ENCODE peak calls at places on chromosomes 7 and 10, in seven cellular contexts. One of them, this sample, is unnamed.

GRCh38 chr7:102292813-102293798 is 6.4 kb downstream of the SH2B2 start:
- DNase-seq in GM12891: no peak
- DNase-seq in GM12865: no peak
- DNase-seq in NCI-H524 treated with DMSO at 0.1 percent for 48 hours: no peak
- DNase-seq in prostate gland: no peak
- DNase-seq in spleen: no peak
- DNase-seq in T-helper 1 cell: no peak
- DNase-seq in this sample: no peak

GRCh38 chr7:137146552-137146961 is 197.0 kb downstream of the PTN start:
- DNase-seq in T-helper 1 cell: no peak
- DNase-seq in GM12865: no peak
- DNase-seq in prostate gland: no peak
- DNase-seq in GM12891: no peak
- DNase-seq in NCI-H524 treated with DMSO at 0.1 percent for 48 hours: no peak
- DNase-seq in spleen: no peak
- DNase-seq in this sample: no peak

GRCh38 chr10:48670978-48671913 is 13.4 kb upstream of the WDFY4 start:
- DNase-seq in prostate gland: no peak
- DNase-seq in spleen: peak
- DNase-seq in NCI-H524 treated with DMSO at 0.1 percent for 48 hours: no peak
- DNase-seq in GM12865: peak
- DNase-seq in T-helper 1 cell: no peak
- DNase-seq in GM12891: peak
- DNase-seq in this sample: no peak

GRCh38 chr7:139741813-139742344 is 35.9 kb downstream of the HIPK2 start:
- DNase-seq in GM12891: no peak
- DNase-seq in GM12865: no peak
- DNase-seq in spleen: no peak
- DNase-seq in prostate gland: no peak
- DNase-seq in T-helper 1 cell: no peak
- DNase-seq in NCI-H524 treated with DMSO at 0.1 percent for 48 hours: no peak
- DNase-seq in this sample: no peak

GRCh38 chr10:90969148-90969547 is 48.3 kb upstream of the ANKRD1 start:
- DNase-seq in NCI-H524 treated with DMSO at 0.1 percent for 48 hours: no peak
- DNase-seq in GM12865: no peak
- DNase-seq in prostate gland: no peak
- DNase-seq in spleen: no peak
- DNase-seq in T-helper 1 cell: no peak
- DNase-seq in GM12891: no peak
- DNase-seq in this sample: no peak

GRCh38 chr7:95004618-95005282 is 97.4 kb downstream of the PPP1R9A start:
- DNase-seq in spleen: no peak
- DNase-seq in T-helper 1 cell: no peak
- DNase-seq in NCI-H524 treated with DMSO at 0.1 percent for 48 hours: peak
- DNase-seq in prostate gland: no peak
- DNase-seq in GM12891: no peak
- DNase-seq in GM12865: no peak
- DNase-seq in this sample: no peak

GRCh38 chr10:613217-613616 is 76.3 kb downstream of the DIP2C start:
- DNase-seq in T-helper 1 cell: no peak
- DNase-seq in GM12891: no peak
- DNase-seq in spleen: peak
- DNase-seq in prostate gland: peak
- DNase-seq in GM12865: no peak
- DNase-seq in NCI-H524 treated with DMSO at 0.1 percent for 48 hours: no peak
- DNase-seq in this sample: no peak

GRCh38 chr10:1643161-1643910 is 94.0 kb downstream of the ADARB2 start:
- DNase-seq in spleen: no peak
- DNase-seq in T-helper 1 cell: no peak
- DNase-seq in GM12865: peak
- DNase-seq in GM12891: peak
- DNase-seq in prostate gland: no peak
- DNase-seq in NCI-H524 treated with DMSO at 0.1 percent for 48 hours: no peak
- DNase-seq in this sample: no peak

GRCh38 chr7:102175423-102176170 is 111.1 kb upstream of the SH2B2 start:
- DNase-seq in GM12865: no peak
- DNase-seq in prostate gland: peak
- DNase-seq in T-helper 1 cell: no peak
- DNase-seq in NCI-H524 treated with DMSO at 0.1 percent for 48 hours: no peak
- DNase-seq in spleen: no peak
- DNase-seq in GM12891: no peak
- DNase-seq in this sample: no peak

GRCh38 chr7:28807396-28807994 is 150.6 kb downstream of the TRIL start:
- DNase-seq in prostate gland: no peak
- DNase-seq in GM12891: no peak
- DNase-seq in spleen: no peak
- DNase-seq in T-helper 1 cell: no peak
- DNase-seq in NCI-H524 treated with DMSO at 0.1 percent for 48 hours: no peak
- DNase-seq in GM12865: no peak
- DNase-seq in this sample: no peak

GRCh38 chr7:130037703-130038102 is 13.5 kb downstream of the ZC3HC1 start:
- DNase-seq in T-helper 1 cell: no peak
- DNase-seq in prostate gland: no peak
- DNase-seq in spleen: no peak
- DNase-seq in NCI-H524 treated with DMSO at 0.1 percent for 48 hours: no peak
- DNase-seq in GM12865: no peak
- DNase-seq in GM12891: no peak
- DNase-seq in this sample: no peak

GRCh38 chr7:16740996-16741395 is 12.6 kb upstream of the TSPAN13 start:
- DNase-seq in GM12891: no peak
- DNase-seq in T-helper 1 cell: no peak
- DNase-seq in prostate gland: no peak
- DNase-seq in spleen: no peak
- DNase-seq in NCI-H524 treated with DMSO at 0.1 percent for 48 hours: no peak
- DNase-seq in GM12865: no peak
- DNase-seq in this sample: no peak

GRCh38 chr10:72567884-72568283 is 58.0 kb downstream of the MICU1 start:
- DNase-seq in NCI-H524 treated with DMSO at 0.1 percent for 48 hours: no peak
- DNase-seq in prostate gland: no peak
- DNase-seq in GM12865: peak
- DNase-seq in spleen: no peak
- DNase-seq in T-helper 1 cell: no peak
- DNase-seq in GM12891: no peak
- DNase-seq in this sample: no peak

GRCh38 chr7:151793531-151793935 is 83.4 kb downstream of the PRKAG2 start:
- DNase-seq in prostate gland: no peak
- DNase-seq in NCI-H524 treated with DMSO at 0.1 percent for 48 hours: no peak
- DNase-seq in GM12891: no peak
- DNase-seq in T-helper 1 cell: no peak
- DNase-seq in GM12865: no peak
- DNase-seq in spleen: peak
- DNase-seq in this sample: no peak

GRCh38 chr10:122014652-122015248 is 25.8 kb downstream of the TACC2 start:
- DNase-seq in GM12865: no peak
- DNase-seq in NCI-H524 treated with DMSO at 0.1 percent for 48 hours: no peak
- DNase-seq in spleen: no peak
- DNase-seq in prostate gland: peak
- DNase-seq in GM12891: no peak
- DNase-seq in T-helper 1 cell: no peak
- DNase-seq in this sample: no peak

GRCh38 chr10:89695307-89695706 is 6.1 kb upstream of the KIF20B start:
- DNase-seq in prostate gland: no peak
- DNase-seq in GM12891: no peak
- DNase-seq in T-helper 1 cell: no peak
- DNase-seq in spleen: no peak
- DNase-seq in NCI-H524 treated with DMSO at 0.1 percent for 48 hours: no peak
- DNase-seq in GM12865: no peak
- DNase-seq in this sample: no peak

GRCh38 chr7:129514683-129515082 is 12.4 kb downstream of the SMKR1 start:
- DNase-seq in prostate gland: no peak
- DNase-seq in GM12891: no peak
- DNase-seq in spleen: no peak
- DNase-seq in NCI-H524 treated with DMSO at 0.1 percent for 48 hours: no peak
- DNase-seq in GM12865: no peak
- DNase-seq in T-helper 1 cell: no peak
- DNase-seq in this sample: no peak

GRCh38 chr7:65453631-65454030 is 80.0 kb downstream of the ZNF92 start:
- DNase-seq in spleen: no peak
- DNase-seq in GM12865: no peak
- DNase-seq in GM12891: no peak
- DNase-seq in prostate gland: no peak
- DNase-seq in NCI-H524 treated with DMSO at 0.1 percent for 48 hours: no peak
- DNase-seq in T-helper 1 cell: no peak
- DNase-seq in this sample: no peak

This sample was measured in GM19239.